ENCODE peak calls at places on chromosomes 3 and 15, in six cellular contexts. One of them, this sample, is unnamed.
A peak's percentile ranks its signal among the peaks of the same experiment; 100 is the strongest.

GRCh38 chr3:186483611-186484340 is 60.4 kb downstream of the CRYGS start:
- DNase-seq in fibroblast of mammary gland: no peak
- DNase-seq in stomach: no peak
- DNase-seq in GDM1: no peak
- DNase-seq in T-helper 9 cell: no peak
- DNase-seq in NCI-H1092: no peak
- DNase-seq in this sample: no peak

GRCh38 chr3:13582366-13583250 is 33.7 kb downstream of the FBLN2 start:
- DNase-seq in fibroblast of mammary gland: no peak
- DNase-seq in NCI-H1092: no peak
- DNase-seq in stomach: no peak
- DNase-seq in GDM1: no peak
- DNase-seq in T-helper 9 cell: no peak
- DNase-seq in this sample: no peak

GRCh38 chr3:56878046-56878445 is 76.3 kb upstream of the ARHGEF3 start:
- DNase-seq in fibroblast of mammary gland: peak; percentile 50
- DNase-seq in NCI-H1092: no peak
- DNase-seq in stomach: no peak
- DNase-seq in GDM1: peak; percentile 53
- DNase-seq in T-helper 9 cell: no peak
- DNase-seq in this sample: no peak

GRCh38 chr15:53513431-53513830 is 246.0 kb downstream of the WDR72 start:
- DNase-seq in fibroblast of mammary gland: no peak
- DNase-seq in GDM1: no peak
- DNase-seq in NCI-H1092: no peak
- DNase-seq in stomach: no peak
- DNase-seq in T-helper 9 cell: no peak
- DNase-seq in this sample: no peak

GRCh38 chr15:78879517-78880241 is 7.0 kb downstream of the MORF4L1 start:
- DNase-seq in fibroblast of mammary gland: peak; percentile 58
- DNase-seq in NCI-H1092: no peak
- DNase-seq in T-helper 9 cell: no peak
- DNase-seq in GDM1: no peak
- DNase-seq in stomach: no peak
- DNase-seq in this sample: no peak

GRCh38 chr15:69820819-69821218 is 276.9 kb downstream of the TLE3 start:
- DNase-seq in fibroblast of mammary gland: no peak
- DNase-seq in stomach: no peak
- DNase-seq in NCI-H1092: no peak
- DNase-seq in GDM1: no peak
- DNase-seq in T-helper 9 cell: no peak
- DNase-seq in this sample: no peak

GRCh38 chr3:184368804-184369183 is 7.3 kb downstream of the POLR2H start:
- DNase-seq in NCI-H1092: no peak
- DNase-seq in T-helper 9 cell: no peak
- DNase-seq in stomach: peak; percentile 66
- DNase-seq in GDM1: no peak
- DNase-seq in fibroblast of mammary gland: peak; percentile 78
- DNase-seq in this sample: peak; percentile 82

GRCh38 chr15:85854345-85855097 is 59.8 kb upstream of the KLHL25 start:
- DNase-seq in GDM1: peak; percentile 24
- DNase-seq in stomach: no peak
- DNase-seq in T-helper 9 cell: peak; percentile 29
- DNase-seq in fibroblast of mammary gland: peak; percentile 70
- DNase-seq in NCI-H1092: peak; percentile 28
- DNase-seq in this sample: peak; percentile 19